ENCODE peak calls at places on chromosome 3, in seven cellular contexts. O, I, M, Y, B, F and H are unnamed samples.

GRCh38 chr3:46642971-46643370 is 30.6 kb downstream of the FAM240A start:
- DNase-seq in I (no peak), M (no peak), O (no peak), B (no peak), Y (peak), F (no peak), H (no peak)

GRCh38 chr3:147113293-147114045 is 292.9 kb downstream of the ZIC4 start:
- DNase-seq in B (no peak), Y (no peak), O (peak), F (no peak), M (no peak), I (no peak), H (no peak)

GRCh38 chr3:132659370-132660055 is at the start of gene ACAD11:
- DNase-seq in M (peak), Y (peak), O (peak), F (peak), B (no peak), I (peak), H (peak)

GRCh38 chr3:152474585-152474984 is 205.9 kb downstream of the MBNL1 start:
- DNase-seq in O (peak), F (peak), I (peak), B (no peak), Y (peak), M (peak), H (peak)

GRCh38 chr3:147572970-147573340 is 163.8 kb downstream of the ZIC1 start:
- DNase-seq in I (no peak), B (no peak), Y (no peak), O (no peak), M (no peak), F (no peak), H (no peak)

GRCh38 chr3:13728487-13728886 is 151.4 kb downstream of the WNT7A start:
- DNase-seq in O (no peak), B (no peak), Y (no peak), I (no peak), F (no peak), M (no peak), H (no peak)

GRCh38 chr3:196431193-196432136 is 762 bp downstream of the UBXN7 start:
- DNase-seq in I (peak), Y (peak), M (peak), O (peak), B (no peak), F (no peak), H (peak)

GRCh38 chr3:163056874-163057497 is 1560.4 kb downstream of the OTOL1 start:
- DNase-seq in Y (peak), O (peak), B (no peak), I (peak), F (no peak), M (peak), H (peak)

GRCh38 chr3:55487376-55488241 is 503 bp upstream of the WNT5A start:
- DNase-seq in I (no peak), O (peak), B (no peak), M (peak), Y (no peak), F (no peak), H (peak)

GRCh38 chr3:150583028-150583427 is 20.1 kb upstream of the SELENOT start:
- DNase-seq in O (no peak), B (no peak), F (no peak), I (no peak), M (no peak), Y (no peak), H (no peak)

GRCh38 chr3:132843851-132844565 is 121.8 kb upstream of the NPHP3 start:
- DNase-seq in O (no peak), B (peak), F (no peak), I (no peak), Y (no peak), M (no peak), H (no peak)

GRCh38 chr3:13221491-13221890 is 148.3 kb upstream of the IQSEC1 start:
- DNase-seq in B (no peak), F (no peak), O (no peak), I (no peak), Y (no peak), M (no peak), H (peak)

GRCh38 chr3:76842232-76842631 is 197.7 kb upstream of the ROBO2 start:
- DNase-seq in F (no peak), M (no peak), B (no peak), I (no peak), Y (no peak), O (no peak), H (no peak)

GRCh38 chr3:10242182-10243065 is 5.8 kb upstream of the TATDN2 start:
- DNase-seq in M (no peak), F (no peak), Y (peak), B (no peak), O (peak), I (no peak), H (no peak)

GRCh38 chr3:141485578-141486415 is 1.0 kb upstream of the RASA2 start:
- DNase-seq in O (peak), F (no peak), Y (peak), I (peak), B (no peak), M (peak), H (no peak)

GRCh38 chr3:195907730-195908438 is 467 bp downstream of the TNK2 start:
- DNase-seq in M (peak), I (no peak), O (no peak), F (peak), B (no peak), Y (peak), H (peak)

GRCh38 chr3:76651784-76652183 is 388.1 kb upstream of the ROBO2 start:
- DNase-seq in Y (no peak), O (peak), I (no peak), M (no peak), B (no peak), F (no peak), H (no peak)

DNA sequence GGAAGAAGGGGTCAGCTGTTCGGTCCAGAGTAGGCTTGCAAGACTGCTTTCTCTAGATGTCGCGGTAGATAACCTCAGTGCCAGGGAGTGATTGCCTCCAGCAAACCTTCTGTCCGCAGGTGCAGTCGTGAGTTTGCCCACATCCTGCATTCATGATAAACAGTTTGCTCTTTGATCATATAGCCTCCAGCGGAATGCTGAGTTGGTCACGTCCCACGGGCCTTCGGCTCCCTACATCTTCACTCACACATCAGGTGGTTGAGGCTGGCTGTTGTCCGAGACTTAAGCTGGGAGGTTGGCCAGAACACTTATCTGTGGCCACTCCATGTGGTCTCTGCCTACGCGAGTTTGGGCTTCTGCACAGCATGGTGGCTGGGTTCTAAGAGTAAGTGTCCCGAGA is 62.1 kb upstream of the NR2C2 start:
- DNase-seq in Y (peak), I (no peak), B (no peak), O (no peak), M (no peak), F (no peak), H (no peak)
- TF ChIP-seq RFX5 in Y (no peak), I (no peak), B (no peak), O (no peak), M (no peak), F (no peak), H (no peak)

GRCh38 chr3:32395451-32395970 is 3.9 kb downstream of the CMTM7 start:
- DNase-seq in I (no peak), O (no peak), F (no peak), M (no peak), Y (no peak), B (no peak), H (no peak)

GRCh38 chr3:32387512-32387911 is 4.1 kb upstream of the CMTM7 start:
- DNase-seq in Y (no peak), O (no peak), I (no peak), B (no peak), F (no peak), M (no peak), H (no peak)

GRCh38 chr3:32392530-32393302 is 1.1 kb downstream of the CMTM7 start:
- DNase-seq in B (no peak), O (peak), F (no peak), I (no peak), Y (no peak), M (peak), H (peak)

GRCh38 chr3:32391643-32392529 is at the start of gene CMTM7:
- DNase-seq in M (peak), F (no peak), O (peak), B (no peak), Y (peak), I (peak), H (peak)
- TF ChIP-seq RFX5 in M (no peak), F (no peak), O (no peak), B (no peak), Y (no peak), I (no peak), H (no peak)

GRCh38 chr3:11558002-11558401 is 85.7 kb downstream of the VGLL4 start:
- DNase-seq in B (no peak), M (no peak), F (no peak), I (no peak), O (peak), Y (no peak), H (no peak)
- TF ChIP-seq RFX5 in B (no peak), M (no peak), F (no peak), I (no peak), O (no peak), Y (no peak), H (no peak)

DNA sequence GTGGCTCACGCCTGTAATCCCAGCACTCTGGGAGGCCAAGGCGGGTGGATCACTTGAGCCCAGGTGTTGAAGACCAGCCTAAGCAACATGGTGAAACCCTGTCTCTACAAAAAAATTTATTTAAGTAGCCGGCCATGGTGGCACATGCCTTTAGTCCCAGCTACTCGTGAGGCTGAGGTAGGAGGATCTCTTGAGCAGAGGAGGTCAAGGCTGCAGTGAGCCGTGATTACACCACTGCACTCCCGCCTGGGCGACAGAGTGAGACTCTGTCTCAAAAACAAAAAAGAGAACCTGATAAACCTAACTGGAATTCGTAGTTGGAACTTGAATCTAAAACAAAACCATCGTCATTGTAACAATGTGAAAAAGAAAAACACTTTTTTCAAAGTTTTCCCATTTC is 57.1 kb downstream of the TCAIM start:
- DNase-seq in O (no peak), I (no peak), B (no peak), F (no peak), M (no peak), Y (no peak), H (no peak)
- TF ChIP-seq RFX5 in O (no peak), I (no peak), B (no peak), F (no peak), M (no peak), Y (no peak), H (no peak)

GRCh38 chr3:5888845-5889244 is 701.3 kb downstream of the EDEM1 start:
- DNase-seq in M (no peak), B (no peak), O (no peak), I (no peak), Y (no peak), F (no peak), H (no peak)

DNA sequence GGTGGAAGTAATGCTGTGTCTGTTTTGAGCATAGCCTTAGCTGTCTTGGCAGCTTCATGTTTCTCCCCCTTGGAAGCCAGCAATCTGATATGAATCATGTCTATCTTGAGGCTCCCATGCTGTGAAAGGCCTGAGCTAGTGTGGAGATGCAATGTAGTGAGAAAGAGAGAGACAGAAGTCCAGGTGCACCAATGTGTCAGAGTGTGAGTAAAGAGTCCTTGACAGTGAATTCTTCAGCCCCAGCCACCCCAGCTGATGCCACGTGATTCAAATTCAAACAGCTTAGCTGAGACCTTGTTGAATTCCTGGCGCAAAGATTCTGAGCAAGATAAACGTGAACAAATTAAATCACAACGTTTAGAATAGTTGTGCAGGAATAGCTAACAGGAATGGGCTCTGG is 704.2 kb downstream of the EDEM1 start:
- DNase-seq in B (no peak), Y (no peak), I (no peak), M (no peak), O (no peak), F (no peak), H (no peak)
- TF ChIP-seq RFX5 in B (no peak), Y (no peak), I (no peak), M (no peak), O (no peak), F (no peak), H (no peak)

GRCh38 chr3:94269763-94270162 is 206.9 kb downstream of the NSUN3 start:
- DNase-seq in O (no peak), Y (no peak), M (no peak), B (no peak), I (no peak), F (no peak), H (no peak)

DNA sequence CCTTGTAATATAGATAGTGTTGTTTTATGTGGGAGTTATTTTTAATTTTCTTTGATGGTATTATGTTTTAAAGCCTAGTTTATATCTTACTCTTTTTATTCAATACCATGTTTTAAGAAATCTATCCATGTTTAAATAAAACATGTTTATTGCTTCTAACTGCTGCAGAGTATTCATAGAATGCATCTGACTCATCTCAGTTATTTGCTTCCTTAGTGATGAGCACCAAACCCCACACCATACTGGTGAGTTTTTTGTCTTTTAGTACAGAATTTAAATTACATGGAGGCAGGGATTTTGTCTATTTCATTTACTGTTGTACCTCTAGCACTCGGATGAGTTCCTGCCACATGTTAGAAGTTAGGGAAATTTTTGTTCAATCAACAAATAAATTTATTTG is 209.2 kb downstream of the NSUN3 start:
- DNase-seq in B (no peak), Y (no peak), O (peak), F (no peak), M (no peak), I (no peak), H (no peak)
- TF ChIP-seq RFX5 in B (no peak), Y (no peak), O (no peak), F (no peak), M (no peak), I (no peak), H (no peak)